ENCODE peak calls at places on chromosomes 1 and 21, in eight cellular contexts. L is body of pancreas; B is astrocyte; K is CD8-positive, alpha-beta T cell; V is tibial artery; Q is HepG2; O is adipocyte; G is BE2C. D is an unnamed sample.

GRCh38 chr1:28099050-28099769 is 10.8 kb upstream of the EYA3 start:
- DNase-seq in L (no peak), B (no peak), K (no peak), V (no peak), Q (no peak), O (no peak), G (no peak), D (no peak)

GRCh38 chr1:29236993-29237905 is 927 bp downstream of the PTPRU start:
- DNase-seq in L (peak; percentile 59), B (peak; percentile 68), K (no peak), V (peak; percentile 45), Q (peak; percentile 34), O (peak; percentile 86), G (peak; percentile 40), D (peak; percentile 55)

GRCh38 chr1:83929184-83929583 is 69.7 kb downstream of the TTLL7 start:
- DNase-seq in L (no peak), B (no peak), K (no peak), V (peak; percentile 22), Q (no peak), O (peak; percentile 76), G (no peak), D (no peak)

GRCh38 chr1:247357781-247358211 is 26.1 kb upstream of the ZNF496 start:
- DNase-seq in L (no peak), B (peak; percentile 68), K (no peak), V (peak; percentile 37), Q (no peak), O (no peak), G (no peak), D (no peak)

GRCh38 chr1:7654725-7655124 is 116.4 kb upstream of the VAMP3 start:
- DNase-seq in L (no peak), B (no peak), K (no peak), V (no peak), Q (no peak), O (no peak), G (no peak), D (no peak)

GRCh38 chr1:2554621-2555387 is 1.4 kb upstream of the TNFRSF14 start:
- DNase-seq in L (no peak), B (no peak), K (peak; percentile 50), V (no peak), Q (no peak), O (no peak), G (no peak), D (peak; percentile 80)

GRCh38 chr1:14440731-14441130 is 157.8 kb upstream of the KAZN start:
- DNase-seq in L (no peak), B (no peak), K (no peak), V (no peak), Q (no peak), O (no peak), G (no peak), D (no peak)

GRCh38 chr21:42347601-42348327 is 3.0 kb downstream of the TFF2 start:
- DNase-seq in L (no peak), B (no peak), K (no peak), V (no peak), Q (no peak), O (no peak), G (no peak), D (no peak)

GRCh38 chr1:118185083-118185899 is at the start of gene SPAG17:
- DNase-seq in L (peak; percentile 84), B (peak; percentile 51), K (no peak), V (peak; percentile 41), Q (no peak), O (peak; percentile 25), G (peak; percentile 69), D (peak; percentile 64)

GRCh38 chr1:43549921-43550597 is 19.4 kb downstream of the PTPRF start:
- DNase-seq in L (peak; percentile 97), B (no peak), K (no peak), V (no peak), Q (no peak), O (no peak), G (no peak), D (peak; percentile 93)

GRCh38 chr1:243542726-243543415 is 287.0 kb downstream of the SDCCAG8 start:
- DNase-seq in L (no peak), B (no peak), K (no peak), V (no peak), Q (no peak), O (no peak), G (no peak), D (no peak)

GRCh38 chr1:17624540-17625256 is 85.2 kb downstream of the ARHGEF10L start:
- DNase-seq in L (peak; percentile 73), B (peak; percentile 40), K (no peak), V (peak; percentile 79), Q (no peak), O (peak; percentile 39), G (peak; percentile 28), D (no peak)

GRCh38 chr1:22789356-22789994 is 78.8 kb downstream of the EPHB2 start:
- DNase-seq in L (no peak), B (peak; percentile 49), K (no peak), V (no peak), Q (no peak), O (no peak), G (no peak), D (no peak)

GRCh38 chr1:59329412-59330053 is 32.6 kb downstream of the FGGY start:
- DNase-seq in L (no peak), B (no peak), K (no peak), V (no peak), Q (no peak), O (no peak), G (no peak), D (no peak)

GRCh38 chr1:221643404-221644175 is 98.3 kb downstream of the DUSP10 start:
- DNase-seq in L (no peak), B (no peak), K (no peak), V (no peak), Q (no peak), O (no peak), G (no peak), D (no peak)

GRCh38 chr1:181015258-181015630 is 7.4 kb downstream of the STX6 start:
- DNase-seq in L (no peak), B (no peak), K (no peak), V (no peak), Q (no peak), O (peak; percentile 22), G (no peak), D (no peak)

GRCh38 chr1:53518775-53519174 is 59.6 kb downstream of the DMRTB1 start:
- DNase-seq in L (no peak), B (no peak), K (no peak), V (no peak), Q (no peak), O (no peak), G (no peak), D (no peak)

GRCh38 chr21:44869860-44870747 is 3.4 kb downstream of the PTTG1IP start:
- DNase-seq in L (peak; percentile 61), B (peak; percentile 96), K (no peak), V (peak; percentile 77), Q (peak; percentile 96), O (peak; percentile 96), G (no peak), D (peak; percentile 25)

GRCh38 chr1:43766818-43767525 is 59.6 kb downstream of the ST3GAL3 start:
- DNase-seq in L (no peak), B (peak; percentile 58), K (no peak), V (no peak), Q (no peak), O (no peak), G (no peak), D (no peak)

GRCh38 chr1:93907718-93908117 is 1.5 kb downstream of the GCLM start:
- DNase-seq in L (peak; percentile 16), B (peak; percentile 44), K (no peak), V (no peak), Q (peak; percentile 10), O (peak; percentile 77), G (peak; percentile 60), D (no peak)

GRCh38 chr1:38464071-38464661 is 395.4 kb downstream of the RRAGC start:
- DNase-seq in L (no peak), B (no peak), K (no peak), V (no peak), Q (no peak), O (no peak), G (no peak), D (peak; percentile 3)

GRCh38 chr1:13605159-13605558 is 21.5 kb downstream of the PDPN start:
- DNase-seq in L (no peak), B (peak; percentile 89), K (no peak), V (peak; percentile 65), Q (no peak), O (no peak), G (no peak), D (no peak)

GRCh38 chr1:214444159-214444939 is 107.1 kb downstream of the PTPN14 start:
- DNase-seq in L (no peak), B (no peak), K (no peak), V (no peak), Q (no peak), O (no peak), G (no peak), D (no peak)
- H3K4me1 ChIP-seq in L (peaks cover 24% of the 10 kb centered on the region), B (peaks cover 69% of the 10 kb centered on the region), K (no peaks in the 10 kb centered on the region), V (no peaks in the 10 kb centered on the region), Q (peaks cover 43% of the 10 kb centered on the region), O (peaks cover 41% of the 10 kb centered on the region), G (no peaks in the 10 kb centered on the region), D (no peaks in the 10 kb centered on the region)

GRCh38 chr1:32338637-32339145 is 2.7 kb upstream of the MARCKSL1 start:
- DNase-seq in L (no peak), B (no peak), K (no peak), V (no peak), Q (no peak), O (no peak), G (no peak), D (peak; percentile 50)
- H3K4me1 ChIP-seq in L (peaks cover 21% of the 10 kb centered on the region), B (peaks cover 50% of the 10 kb centered on the region), K (peaks cover 27% of the 10 kb centered on the region), V (no peaks in the 10 kb centered on the region), Q (peaks cover 73% of the 10 kb centered on the region), O (peaks cover 35% of the 10 kb centered on the region), G (no peaks in the 10 kb centered on the region), D (peaks cover 21% of the 10 kb centered on the region)

GRCh38 chr1:167663002-167663772 is 33.2 kb downstream of the RCSD1 start:
- DNase-seq in L (no peak), B (no peak), K (no peak), V (no peak), Q (no peak), O (peak; percentile 42), G (no peak), D (no peak)
- H3K4me1 ChIP-seq in L (no peaks in the 10 kb centered on the region), B (peaks cover 13% of the 10 kb centered on the region), K (peaks cover 66% of the 10 kb centered on the region), V (peaks cover 8% of the 10 kb centered on the region), Q (no peaks in the 10 kb centered on the region), O (peaks cover 28% of the 10 kb centered on the region), G (peaks cover 8% of the 10 kb centered on the region), D (peaks cover 19% of the 10 kb centered on the region)

GRCh38 chr21:27060190-27060589 is 93.3 kb upstream of the ADAMTS5 start:
- DNase-seq in L (no peak), B (peak; percentile 15), K (no peak), V (no peak), Q (no peak), O (peak; percentile 68), G (no peak), D (no peak)
- H3K4me1 ChIP-seq in L (no peaks in the 10 kb centered on the region), B (no peaks in the 10 kb centered on the region), K (no peaks in the 10 kb centered on the region), V (no peaks in the 10 kb centered on the region), Q (no peaks in the 10 kb centered on the region), O (peaks cover 21% of the 10 kb centered on the region), G (no peaks in the 10 kb centered on the region), D (no peaks in the 10 kb centered on the region)

DNA sequence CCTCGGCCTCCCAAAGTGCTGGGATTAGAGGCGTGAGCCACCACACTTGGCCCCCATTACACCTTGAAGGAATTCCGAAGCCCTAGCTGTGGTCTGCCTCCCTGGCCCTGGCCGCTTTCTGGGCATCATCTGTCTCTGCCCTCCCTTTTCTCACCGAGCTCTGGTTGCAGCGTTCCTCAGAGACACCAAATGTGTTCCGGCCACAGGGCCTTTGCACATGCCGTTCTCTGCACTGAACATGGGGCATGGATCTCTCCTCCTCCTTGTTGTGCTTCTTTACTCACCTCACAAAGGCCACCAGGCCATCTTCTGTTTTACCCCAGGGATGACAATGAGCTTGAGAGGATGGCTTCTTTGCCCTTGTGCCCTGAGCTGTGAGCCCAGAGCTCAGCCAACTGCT is 39.3 kb downstream of the CA6 start:
- DNase-seq in L (no peak), B (no peak), K (no peak), V (no peak), Q (no peak), O (no peak), G (no peak), D (no peak)
- H3K4me1 ChIP-seq in L (peaks cover 4% of the 10 kb centered on the region), B (peaks cover 7% of the 10 kb centered on the region), K (peaks cover 37% of the 10 kb centered on the region), V (no peaks in the 10 kb centered on the region), Q (peaks cover 40% of the 10 kb centered on the region), O (peaks cover 17% of the 10 kb centered on the region), G (no peaks in the 10 kb centered on the region), D (peaks cover 3% of the 10 kb centered on the region)

D was measured in mucosa of descending colon.